ENCODE peak calls at places on chromosomes 5 and 9, in ten cellular contexts. One of them, this sample, is unnamed.

GRCh38 chr5:658103-658502 is 35.0 kb downstream of the TPPP start:
- DNase-seq in endothelial cell of umbilical vein: no peak
- DNase-seq in right atrium auricular region: no peak
- DNase-seq in Peyer's patch: no peak
- DNase-seq in AG04449: no peak
- DNase-seq in OCI-LY7: no peak
- DNase-seq in lower leg skin: no peak
- DNase-seq in upper lobe of right lung: no peak
- DNase-seq in ascending aorta: no peak
- DNase-seq in fibroblast of lung: no peak
- DNase-seq in this sample: no peak

GRCh38 chr9:16243798-16244197 is 626.7 kb downstream of the BNC2 start:
- DNase-seq in endothelial cell of umbilical vein: no peak
- DNase-seq in right atrium auricular region: no peak
- DNase-seq in Peyer's patch: no peak
- DNase-seq in AG04449: no peak
- DNase-seq in OCI-LY7: no peak
- DNase-seq in lower leg skin: no peak
- DNase-seq in upper lobe of right lung: no peak
- DNase-seq in ascending aorta: no peak
- DNase-seq in fibroblast of lung: no peak
- DNase-seq in this sample: no peak

GRCh38 chr5:126301056-126301455 is 122.2 kb upstream of the GRAMD2B start:
- DNase-seq in endothelial cell of umbilical vein: no peak
- DNase-seq in right atrium auricular region: no peak
- DNase-seq in Peyer's patch: no peak
- DNase-seq in AG04449: no peak
- DNase-seq in OCI-LY7: no peak
- DNase-seq in lower leg skin: no peak
- DNase-seq in upper lobe of right lung: no peak
- DNase-seq in ascending aorta: no peak
- DNase-seq in fibroblast of lung: no peak
- DNase-seq in this sample: no peak

GRCh38 chr5:168104811-168105481 is 186.5 kb upstream of the WWC1 start:
- DNase-seq in endothelial cell of umbilical vein: no peak
- DNase-seq in right atrium auricular region: no peak
- DNase-seq in Peyer's patch: no peak
- DNase-seq in AG04449: no peak
- DNase-seq in OCI-LY7: no peak
- DNase-seq in lower leg skin: no peak
- DNase-seq in upper lobe of right lung: no peak
- DNase-seq in ascending aorta: no peak
- DNase-seq in fibroblast of lung: peak
- DNase-seq in this sample: no peak

GRCh38 chr5:65268520-65268919 is 213.2 kb downstream of the ADAMTS6 start:
- DNase-seq in endothelial cell of umbilical vein: no peak
- DNase-seq in right atrium auricular region: no peak
- DNase-seq in Peyer's patch: no peak
- DNase-seq in AG04449: no peak
- DNase-seq in OCI-LY7: no peak
- DNase-seq in lower leg skin: no peak
- DNase-seq in upper lobe of right lung: no peak
- DNase-seq in ascending aorta: no peak
- DNase-seq in fibroblast of lung: no peak
- DNase-seq in this sample: no peak

GRCh38 chr9:33921967-33922895 is 105.3 kb downstream of the UBE2R2 start:
- DNase-seq in endothelial cell of umbilical vein: peak
- DNase-seq in right atrium auricular region: no peak
- DNase-seq in Peyer's patch: no peak
- DNase-seq in AG04449: no peak
- DNase-seq in OCI-LY7: peak
- DNase-seq in lower leg skin: no peak
- DNase-seq in upper lobe of right lung: no peak
- DNase-seq in ascending aorta: no peak
- DNase-seq in fibroblast of lung: no peak
- DNase-seq in this sample: no peak

GRCh38 chr5:168706655-168707069 is 127.5 kb upstream of the PANK3 start:
- DNase-seq in endothelial cell of umbilical vein: peak
- DNase-seq in right atrium auricular region: no peak
- DNase-seq in Peyer's patch: no peak
- DNase-seq in AG04449: no peak
- DNase-seq in OCI-LY7: peak
- DNase-seq in lower leg skin: no peak
- DNase-seq in upper lobe of right lung: no peak
- DNase-seq in ascending aorta: no peak
- DNase-seq in fibroblast of lung: peak
- DNase-seq in this sample: peak

GRCh38 chr5:157611571-157612067 is 36.0 kb upstream of the ADAM19 start:
- DNase-seq in endothelial cell of umbilical vein: no peak
- DNase-seq in right atrium auricular region: no peak
- DNase-seq in Peyer's patch: no peak
- DNase-seq in AG04449: no peak
- DNase-seq in OCI-LY7: no peak
- DNase-seq in lower leg skin: no peak
- DNase-seq in upper lobe of right lung: no peak
- DNase-seq in ascending aorta: no peak
- DNase-seq in fibroblast of lung: no peak
- DNase-seq in this sample: peak

GRCh38 chr5:28014779-28015178 is 976.4 kb upstream of the CDH9 start:
- DNase-seq in endothelial cell of umbilical vein: no peak
- DNase-seq in right atrium auricular region: no peak
- DNase-seq in Peyer's patch: no peak
- DNase-seq in AG04449: no peak
- DNase-seq in OCI-LY7: peak
- DNase-seq in lower leg skin: no peak
- DNase-seq in upper lobe of right lung: no peak
- DNase-seq in ascending aorta: no peak
- DNase-seq in fibroblast of lung: no peak
- DNase-seq in this sample: no peak

GRCh38 chr5:83253731-83254130 is 176.4 kb downstream of the XRCC4 start:
- DNase-seq in endothelial cell of umbilical vein: no peak
- DNase-seq in right atrium auricular region: no peak
- DNase-seq in Peyer's patch: no peak
- DNase-seq in AG04449: no peak
- DNase-seq in OCI-LY7: no peak
- DNase-seq in lower leg skin: no peak
- DNase-seq in upper lobe of right lung: no peak
- DNase-seq in ascending aorta: no peak
- DNase-seq in fibroblast of lung: peak
- DNase-seq in this sample: no peak

GRCh38 chr5:14420136-14420808 is 161.3 kb upstream of the OTULINL start:
- DNase-seq in endothelial cell of umbilical vein: no peak
- DNase-seq in right atrium auricular region: no peak
- DNase-seq in Peyer's patch: no peak
- DNase-seq in AG04449: no peak
- DNase-seq in OCI-LY7: no peak
- DNase-seq in lower leg skin: no peak
- DNase-seq in upper lobe of right lung: no peak
- DNase-seq in ascending aorta: no peak
- DNase-seq in fibroblast of lung: peak
- DNase-seq in this sample: no peak

GRCh38 chr9:88046542-88046941 is 72.2 kb upstream of the CDK20 start:
- DNase-seq in endothelial cell of umbilical vein: no peak
- DNase-seq in right atrium auricular region: no peak
- DNase-seq in Peyer's patch: no peak
- DNase-seq in AG04449: no peak
- DNase-seq in OCI-LY7: no peak
- DNase-seq in lower leg skin: no peak
- DNase-seq in upper lobe of right lung: no peak
- DNase-seq in ascending aorta: no peak
- DNase-seq in fibroblast of lung: no peak
- DNase-seq in this sample: no peak

GRCh38 chr9:87198716-87199115 is 251.4 kb upstream of the GAS1 start:
- DNase-seq in endothelial cell of umbilical vein: no peak
- DNase-seq in right atrium auricular region: no peak
- DNase-seq in Peyer's patch: no peak
- DNase-seq in AG04449: no peak
- DNase-seq in OCI-LY7: no peak
- DNase-seq in lower leg skin: peak
- DNase-seq in upper lobe of right lung: no peak
- DNase-seq in ascending aorta: no peak
- DNase-seq in fibroblast of lung: peak
- DNase-seq in this sample: no peak

GRCh38 chr5:29005386-29005785 is 1967.0 kb upstream of the CDH9 start:
- DNase-seq in endothelial cell of umbilical vein: no peak
- DNase-seq in right atrium auricular region: no peak
- DNase-seq in Peyer's patch: no peak
- DNase-seq in AG04449: no peak
- DNase-seq in OCI-LY7: no peak
- DNase-seq in lower leg skin: no peak
- DNase-seq in upper lobe of right lung: no peak
- DNase-seq in ascending aorta: no peak
- DNase-seq in fibroblast of lung: no peak
- DNase-seq in this sample: no peak

GRCh38 chr5:36704131-36704530 is 97.7 kb downstream of the SLC1A3 start:
- DNase-seq in endothelial cell of umbilical vein: no peak
- DNase-seq in right atrium auricular region: no peak
- DNase-seq in Peyer's patch: no peak
- DNase-seq in AG04449: no peak
- DNase-seq in OCI-LY7: no peak
- DNase-seq in lower leg skin: no peak
- DNase-seq in upper lobe of right lung: no peak
- DNase-seq in ascending aorta: no peak
- DNase-seq in fibroblast of lung: no peak
- DNase-seq in this sample: no peak

DNA sequence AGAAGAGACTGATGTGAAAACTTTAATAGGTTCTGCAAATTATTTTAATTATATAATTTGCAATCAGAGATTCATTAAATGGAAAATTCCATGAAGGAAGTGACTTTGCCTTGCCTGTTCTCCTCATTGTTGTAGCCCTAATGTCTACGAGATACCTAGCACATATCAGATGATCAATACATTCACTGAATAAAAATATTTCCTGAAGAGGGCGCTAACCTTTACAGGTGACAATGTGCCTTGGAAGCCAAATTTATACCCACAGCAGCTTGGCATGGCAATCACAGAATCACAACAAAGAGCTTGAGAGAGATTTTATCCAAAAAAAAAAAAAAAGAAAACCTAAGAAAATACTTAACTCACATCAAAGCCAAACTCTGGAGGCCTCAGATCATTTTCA is 17.4 kb downstream of the HAUS6 start:
- DNase-seq in endothelial cell of umbilical vein: peak
- DNase-seq in right atrium auricular region: no peak
- DNase-seq in Peyer's patch: no peak
- DNase-seq in AG04449: no peak
- DNase-seq in OCI-LY7: peak
- DNase-seq in lower leg skin: no peak
- DNase-seq in upper lobe of right lung: no peak
- DNase-seq in ascending aorta: no peak
- DNase-seq in fibroblast of lung: no peak
- DNase-seq in this sample: peak
- TF ChIP-seq CTCF in endothelial cell of umbilical vein: no peak
- TF ChIP-seq CTCF in right atrium auricular region: peak
- TF ChIP-seq CTCF in Peyer's patch: peak
- TF ChIP-seq CTCF in AG04449: no peak
- TF ChIP-seq CTCF in OCI-LY7: peak
- TF ChIP-seq CTCF in lower leg skin: no peak
- TF ChIP-seq CTCF in upper lobe of right lung: peak
- TF ChIP-seq CTCF in ascending aorta: peak
- TF ChIP-seq CTCF in fibroblast of lung: peak
- TF ChIP-seq CTCF in this sample: peak

DNA sequence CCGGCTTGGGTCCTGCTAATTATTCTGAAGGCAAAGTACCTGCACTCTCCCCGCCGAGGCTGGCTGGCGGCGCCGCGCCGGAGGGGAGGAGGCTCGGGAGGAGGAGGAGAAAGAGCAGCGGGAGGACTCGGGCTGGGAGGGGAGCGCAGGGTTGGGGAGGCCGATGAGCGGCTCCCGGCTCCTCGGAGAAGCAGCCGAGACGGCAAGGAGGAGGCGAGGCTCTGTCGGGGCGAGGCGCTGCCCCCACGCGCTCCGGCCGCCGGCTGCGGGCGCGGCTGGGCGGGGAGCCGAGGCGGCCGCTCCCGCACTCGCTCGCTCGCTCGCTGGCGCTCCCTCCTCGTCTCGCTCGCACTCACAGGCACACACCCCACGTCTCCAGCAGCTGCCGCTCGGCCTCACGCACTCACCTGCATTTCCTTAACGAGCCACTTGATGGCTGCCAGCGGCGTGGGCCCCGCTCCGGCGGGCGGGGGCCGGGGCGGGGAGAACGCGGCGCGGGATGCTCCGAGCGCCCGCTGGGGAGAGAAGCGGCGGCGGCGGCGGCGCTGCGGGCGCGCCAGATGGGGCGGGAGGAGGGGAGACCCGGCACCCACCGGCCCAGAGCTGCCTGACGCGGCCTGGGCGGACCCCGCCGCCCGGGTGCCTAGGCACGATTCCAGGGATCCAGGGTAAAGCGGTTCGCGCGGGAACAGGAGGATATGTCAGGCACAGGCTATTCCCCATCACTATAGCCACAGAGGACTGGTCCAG is at the start of gene PTPRD:
- DNase-seq in endothelial cell of umbilical vein: no peak
- DNase-seq in right atrium auricular region: no peak
- DNase-seq in Peyer's patch: no peak
- DNase-seq in AG04449: no peak
- DNase-seq in OCI-LY7: no peak
- DNase-seq in lower leg skin: no peak
- DNase-seq in upper lobe of right lung: peak
- DNase-seq in ascending aorta: no peak
- DNase-seq in fibroblast of lung: peak
- DNase-seq in this sample: peak
- TF ChIP-seq CTCF in endothelial cell of umbilical vein: peak
- TF ChIP-seq CTCF in right atrium auricular region: no peak
- TF ChIP-seq CTCF in Peyer's patch: no peak
- TF ChIP-seq CTCF in AG04449: no peak
- TF ChIP-seq CTCF in OCI-LY7: no peak
- TF ChIP-seq CTCF in lower leg skin: no peak
- TF ChIP-seq CTCF in upper lobe of right lung: no peak
- TF ChIP-seq CTCF in ascending aorta: no peak
- TF ChIP-seq CTCF in fibroblast of lung: no peak
- TF ChIP-seq CTCF in this sample: peak

GRCh38 chr9:123268240-123268949 is at the start of gene STRBP:
- DNase-seq in endothelial cell of umbilical vein: peak
- DNase-seq in right atrium auricular region: peak
- DNase-seq in Peyer's patch: peak
- DNase-seq in AG04449: no peak
- DNase-seq in OCI-LY7: peak
- DNase-seq in lower leg skin: peak
- DNase-seq in upper lobe of right lung: peak
- DNase-seq in ascending aorta: peak
- DNase-seq in fibroblast of lung: peak
- DNase-seq in this sample: peak
- TF ChIP-seq CTCF in endothelial cell of umbilical vein: no peak
- TF ChIP-seq CTCF in right atrium auricular region: no peak
- TF ChIP-seq CTCF in Peyer's patch: peak
- TF ChIP-seq CTCF in AG04449: peak
- TF ChIP-seq CTCF in OCI-LY7: no peak
- TF ChIP-seq CTCF in lower leg skin: no peak
- TF ChIP-seq CTCF in upper lobe of right lung: no peak
- TF ChIP-seq CTCF in ascending aorta: no peak
- TF ChIP-seq CTCF in fibroblast of lung: no peak
- TF ChIP-seq CTCF in this sample: peak

DNA sequence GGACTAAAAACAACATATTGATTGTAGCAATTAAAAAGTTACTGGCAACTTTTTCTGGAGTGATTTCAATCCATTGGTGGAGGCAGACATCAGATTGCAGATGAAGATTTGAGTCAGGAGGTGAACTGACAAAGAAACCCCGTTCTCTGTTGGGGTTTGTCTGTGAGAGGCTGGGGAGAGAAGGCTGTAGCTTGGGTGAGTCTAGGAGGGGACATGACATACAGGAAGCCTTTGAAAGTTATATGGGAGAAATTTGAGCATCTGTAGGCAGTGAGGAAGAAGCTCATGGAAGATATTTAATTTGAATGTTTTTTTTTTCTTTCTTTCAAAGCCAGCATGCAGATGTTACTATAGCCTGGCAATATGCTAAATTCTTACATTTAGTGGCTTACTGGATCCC is 26.0 kb downstream of the KDM4C start:
- DNase-seq in endothelial cell of umbilical vein: no peak
- DNase-seq in right atrium auricular region: no peak
- DNase-seq in Peyer's patch: no peak
- DNase-seq in AG04449: no peak
- DNase-seq in OCI-LY7: no peak
- DNase-seq in lower leg skin: no peak
- DNase-seq in upper lobe of right lung: no peak
- DNase-seq in ascending aorta: no peak
- DNase-seq in fibroblast of lung: no peak
- DNase-seq in this sample: no peak
- TF ChIP-seq CTCF in endothelial cell of umbilical vein: no peak
- TF ChIP-seq CTCF in right atrium auricular region: no peak
- TF ChIP-seq CTCF in Peyer's patch: no peak
- TF ChIP-seq CTCF in AG04449: no peak
- TF ChIP-seq CTCF in OCI-LY7: no peak
- TF ChIP-seq CTCF in lower leg skin: no peak
- TF ChIP-seq CTCF in upper lobe of right lung: no peak
- TF ChIP-seq CTCF in ascending aorta: no peak
- TF ChIP-seq CTCF in fibroblast of lung: no peak
- TF ChIP-seq CTCF in this sample: no peak